ENCODE peak calls at places on chromosome 15, in four cellular contexts. K is Karpas-422, L is hepatocyte, N is mammary epithelial cell. D is an unnamed sample.

GRCh38 chr15:93210995-93211394 is 122.0 kb upstream of the RGMA start:
- DNase-seq in K (no peak), L (no peak), N (peak; percentile 3), D (no peak)

GRCh38 chr15:39361497-39361896 is 219.4 kb upstream of the THBS1 start:
- DNase-seq in K (no peak), L (no peak), N (no peak), D (no peak)

GRCh38 chr15:75640483-75641175 is 605 bp upstream of the IMP3 start:
- DNase-seq in K (peak; percentile 86), L (peak; percentile 56), N (peak; percentile 54), D (peak; percentile 74)

GRCh38 chr15:90059208-90059985 is 42.9 kb downstream of the IDH2 start:
- DNase-seq in K (peak; percentile 97), L (peak; percentile 50), N (no peak), D (peak; percentile 28)

GRCh38 chr15:71440479-71441071 is 325.3 kb downstream of the THSD4 start:
- DNase-seq in K (peak; percentile 75), L (peak; percentile 38), N (peak; percentile 47), D (no peak)

GRCh38 chr15:44101286-44101685 is 93.8 kb downstream of the FRMD5 start:
- DNase-seq in K (no peak), L (no peak), N (no peak), D (no peak)

GRCh38 chr15:73560501-73561117 is 72.6 kb downstream of the NPTN start:
- DNase-seq in K (peak; percentile 89), L (peak; percentile 76), N (peak; percentile 51), D (peak; percentile 9)

GRCh38 chr15:60121845-60122244 is 117.7 kb downstream of the FOXB1 start:
- DNase-seq in K (no peak), L (no peak), N (no peak), D (no peak)

GRCh38 chr15:67050522-67051087 is 14.8 kb upstream of the SMAD3 start:
- DNase-seq in K (no peak), L (no peak), N (no peak), D (no peak)

GRCh38 chr15:83475551-83475950 is 28.4 kb downstream of the SH3GL3 start:
- DNase-seq in K (no peak), L (no peak), N (peak; percentile 36), D (no peak)

GRCh38 chr15:70412717-70413266 is 315.1 kb upstream of the TLE3 start:
- DNase-seq in K (no peak), L (no peak), N (no peak), D (no peak)

GRCh38 chr15:47820780-47821319 is 103.5 kb downstream of the SEMA6D start:
- DNase-seq in K (no peak), L (no peak), N (peak; percentile 71), D (no peak)

GRCh38 chr15:88161636-88162035 is 94.9 kb downstream of the NTRK3 start:
- DNase-seq in K (no peak), L (no peak), N (no peak), D (no peak)

GRCh38 chr15:92696096-92696495 is 40.5 kb upstream of the FAM174B start:
- DNase-seq in K (no peak), L (no peak), N (no peak), D (no peak)

GRCh38 chr15:70247281-70247680 is 149.6 kb upstream of the TLE3 start:
- DNase-seq in K (no peak), L (no peak), N (no peak), D (no peak)

GRCh38 chr15:77984446-77984861 is 93.1 kb downstream of the TBC1D2B start:
- DNase-seq in K (no peak), L (no peak), N (no peak), D (no peak)

GRCh38 chr15:65612616-65612946 is 1.6 kb upstream of the INTS14 start:
- DNase-seq in K (no peak), L (no peak), N (peak; percentile 27), D (no peak)

GRCh38 chr15:75647370-75648155 is at the start of gene SNX33:
- DNase-seq in K (no peak), L (peak; percentile 91), N (peak; percentile 84), D (peak; percentile 60)

GRCh38 chr15:101495334-101496197 is 6.1 kb upstream of the PCSK6 start:
- DNase-seq in K (no peak), L (no peak), N (no peak), D (no peak)

GRCh38 chr15:61621146-61621545 is 392.0 kb upstream of the RORA start:
- DNase-seq in K (peak; percentile 62), L (peak; percentile 69), N (peak; percentile 10), D (no peak)

GRCh38 chr15:89116404-89116803 is 28.1 kb downstream of the ABHD2 start:
- DNase-seq in K (no peak), L (no peak), N (no peak), D (no peak)

GRCh38 chr15:90987561-90988141 is 6.7 kb downstream of the PRC1 start:
- DNase-seq in K (no peak), L (no peak), N (peak; percentile 37), D (no peak)

DNA sequence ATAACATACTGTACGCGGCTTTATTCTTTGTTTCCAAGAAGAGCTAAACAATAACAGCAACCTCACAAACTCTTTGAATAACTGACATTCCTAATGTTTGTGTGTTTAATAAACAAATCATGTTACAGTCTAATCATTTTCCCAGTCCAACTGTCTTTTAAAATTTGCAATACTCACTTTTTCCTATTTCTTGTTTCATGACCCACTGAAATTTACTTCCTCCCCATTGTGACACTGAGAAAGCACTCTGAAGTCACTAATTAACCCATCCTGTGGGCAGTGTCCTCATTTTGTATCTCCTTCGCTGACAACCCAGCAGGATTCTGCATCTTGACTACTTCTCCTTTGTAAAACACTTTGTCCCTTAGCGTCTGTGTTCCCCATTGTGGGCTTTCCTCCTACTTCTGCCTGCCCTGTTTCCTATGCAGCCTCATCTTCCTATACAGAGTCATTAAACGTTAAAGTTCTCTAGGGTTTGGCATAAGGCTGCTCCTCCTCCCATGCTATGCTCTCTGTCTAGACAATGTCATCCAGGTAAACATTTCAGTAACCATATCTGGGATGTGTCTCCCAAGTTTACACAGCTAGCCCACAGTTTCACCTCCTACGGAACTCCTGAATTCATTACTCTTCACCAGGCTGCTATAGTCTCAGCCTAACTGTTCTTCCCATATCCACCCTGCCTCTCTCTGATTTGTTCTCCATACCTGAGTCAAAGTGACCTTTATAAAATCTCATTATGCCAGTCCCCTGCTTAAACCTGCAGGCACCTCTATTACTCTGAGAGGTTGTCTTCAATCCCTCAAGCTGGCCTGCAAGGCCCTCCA is 148.9 kb downstream of the GREM1 start:
- DNase-seq in K (peak; percentile 11), L (no peak), N (no peak), D (no peak)
- H2AFZ ChIP-seq in K (no peak overlapping the region), L (peak overlapping the region; percentile 18), N (peak overlapping the region; percentile 81), D (no peak overlapping the region)

GRCh38 chr15:28890711-28891495 is 5.1 kb downstream of the APBA2 start:
- DNase-seq in K (peak; percentile 0), L (no peak), N (no peak), D (peak; percentile 9)
- H4K20me1 ChIP-seq in K (no peaks in the 10 kb centered on the region), L (no peaks in the 10 kb centered on the region), N (no peaks in the 10 kb centered on the region), D (no peaks in the 10 kb centered on the region)

GRCh38 chr15:79403501-79403900 is 28.6 kb upstream of the MINAR1 start:
- DNase-seq in K (no peak), L (no peak), N (no peak), D (no peak)

GRCh38 chr15:79400650-79401049 is 31.5 kb upstream of the MINAR1 start:
- DNase-seq in K (no peak), L (no peak), N (no peak), D (no peak)

GRCh38 chr15:79399591-79399990 is 32.5 kb upstream of the MINAR1 start:
- DNase-seq in K (no peak), L (no peak), N (no peak), D (no peak)

GRCh38 chr15:79401301-79401700 is 30.8 kb upstream of the MINAR1 start:
- DNase-seq in K (no peak), L (no peak), N (no peak), D (no peak)

GRCh38 chr15:79402136-79402535 is 30.0 kb upstream of the MINAR1 start:
- DNase-seq in K (no peak), L (no peak), N (no peak), D (no peak)
- H3K4me3 ChIP-seq in K (no peak overlapping the region), L (no peak overlapping the region), N (no peak overlapping the region), D (no peak overlapping the region)

GRCh38 chr15:52258461-52258860 is 37.1 kb downstream of the MYO5C start:
- DNase-seq in K (no peak), L (no peak), N (no peak), D (no peak)
- H2AFZ ChIP-seq in K (no peak overlapping the region), L (no peak overlapping the region), N (no peak overlapping the region), D (no peak overlapping the region)

GRCh38 chr15:99582508-99582960 is 16.8 kb downstream of the MEF2A start:
- DNase-seq in K (no peak), L (no peak), N (no peak), D (no peak)
- H4K20me1 ChIP-seq in K (peaks cover 13% of the 10 kb centered on the region), L (peaks cover 62% of the 10 kb centered on the region), N (peaks cover 5% of the 10 kb centered on the region), D (peaks cover 16% of the 10 kb centered on the region)

D was measured in DND-41.